ENCODE peak calls at places on chromosome 18, in five cellular contexts. K is neuronal stem cell, Y is mammary epithelial cell, X is prostate gland, W is mesendoderm. O is an unnamed sample. For H3K4me1, the result is how much of the 10 kb centered on the place peaks cover.

GRCh38 chr18:76522551-76522950 is 27.5 kb upstream of the ZNF516 start:
- DNase-seq in X (no peak), Y (no peak), W (no peak), K (no peak), O (no peak)

GRCh38 chr18:8730080-8730827 is 24.9 kb downstream of the MTCL1 start:
- DNase-seq in K (no peak), Y (no peak), X (peak), W (no peak), O (no peak)

GRCh38 chr18:12377556-12378553 is 828 bp upstream of the AFG3L2 start:
- DNase-seq in X (no peak), Y (no peak), K (no peak), W (peak), O (no peak)

GRCh38 chr18:37247499-37248161 is 318.0 kb downstream of the CELF4 start:
- DNase-seq in X (no peak), Y (no peak), K (no peak), W (no peak), O (no peak)

GRCh38 chr18:8673276-8674209 is 31.8 kb upstream of the MTCL1 start:
- DNase-seq in Y (peak), W (no peak), X (no peak), K (no peak), O (no peak)

GRCh38 chr18:52715961-52716360 is 376.0 kb downstream of the DCC start:
- DNase-seq in W (no peak), Y (no peak), K (no peak), X (no peak), O (no peak)

GRCh38 chr18:32042337-32042736 is 23.7 kb downstream of the RNF125 start:
- DNase-seq in K (no peak), Y (no peak), X (no peak), W (no peak), O (no peak)

GRCh38 chr18:56257215-56257614 is 381.2 kb downstream of the TXNL1 start:
- DNase-seq in K (no peak), W (no peak), Y (peak), X (no peak), O (no peak)

GRCh38 chr18:68083776-68084175 is 567.3 kb upstream of the DSEL start:
- DNase-seq in K (no peak), Y (no peak), W (no peak), X (no peak), O (no peak)

GRCh38 chr18:58257461-58257860 is 213.4 kb downstream of the NEDD4L start:
- DNase-seq in W (no peak), X (no peak), Y (no peak), K (no peak), O (no peak)

GRCh38 chr18:60329131-60329530 is 43.4 kb downstream of the MC4R start:
- DNase-seq in K (no peak), X (no peak), W (no peak), Y (no peak), O (no peak)

GRCh38 chr18:14939141-14939540 is 191.2 kb downstream of the ANKRD30B start:
- DNase-seq in Y (no peak), X (no peak), K (no peak), W (no peak), O (no peak)

GRCh38 chr18:55337908-55338521 is 250.0 kb downstream of the TCF4 start:
- DNase-seq in W (no peak), X (no peak), K (no peak), Y (no peak), O (no peak)

GRCh38 chr18:70030728-70031127 is 83.1 kb upstream of the CD226 start:
- DNase-seq in K (no peak), Y (no peak), X (no peak), W (no peak), O (no peak)

GRCh38 chr18:29164993-29165599 is 988.2 kb upstream of the CDH2 start:
- DNase-seq in W (peak), K (no peak), Y (peak), X (no peak), O (no peak)
- H3K4me1 ChIP-seq in W (under half), K (under half), Y (under half), X (under half), O (under half)

GRCh38 chr18:62457830-62458229 is 65.0 kb upstream of the ZCCHC2 start:
- DNase-seq in X (no peak), W (peak), K (no peak), Y (no peak), O (no peak)
- H3K27ac ChIP-seq in X (no peak), W (no peak), K (no peak), Y (no peak), O (no peak)

GRCh38 chr18:59273936-59274928 is 978 bp upstream of the RAX start:
- DNase-seq in K (no peak), Y (no peak), X (no peak), W (peak), O (no peak)

GRCh38 chr18:59271606-59272220 is 1.5 kb downstream of the RAX start:
- DNase-seq in W (no peak), K (no peak), Y (no peak), X (no peak), O (no peak)

GRCh38 chr18:59270689-59271257 is 2.5 kb downstream of the RAX start:
- DNase-seq in W (peak), K (no peak), X (no peak), Y (no peak), O (no peak)

GRCh38 chr18:59272971-59273935 is at the start of gene RAX:
- DNase-seq in K (peak), W (peak), Y (no peak), X (no peak), O (no peak)

GRCh38 chr18:59272221-59272888 is 899 bp downstream of the RAX start:
- DNase-seq in W (no peak), X (no peak), K (no peak), Y (no peak), O (no peak)
- H3K4me3 ChIP-seq in W (no peak), X (no peak), K (no peak), Y (no peak), O (no peak)

GRCh38 chr18:13511961-13512572 is 214.3 kb downstream of the FAM210A start:
- DNase-seq in Y (no peak), K (no peak), X (no peak), W (no peak), O (no peak)
- H3K4me1 ChIP-seq in Y (under half), K (under half), X (under half), W (under half), O (under half)

GRCh38 chr18:48064978-48065600 is 134.6 kb upstream of the SMAD2 start:
- DNase-seq in Y (no peak), K (no peak), W (no peak), X (no peak), O (no peak)
- H3K27ac ChIP-seq in Y (no peak), K (no peak), W (no peak), X (no peak), O (no peak)

DNA sequence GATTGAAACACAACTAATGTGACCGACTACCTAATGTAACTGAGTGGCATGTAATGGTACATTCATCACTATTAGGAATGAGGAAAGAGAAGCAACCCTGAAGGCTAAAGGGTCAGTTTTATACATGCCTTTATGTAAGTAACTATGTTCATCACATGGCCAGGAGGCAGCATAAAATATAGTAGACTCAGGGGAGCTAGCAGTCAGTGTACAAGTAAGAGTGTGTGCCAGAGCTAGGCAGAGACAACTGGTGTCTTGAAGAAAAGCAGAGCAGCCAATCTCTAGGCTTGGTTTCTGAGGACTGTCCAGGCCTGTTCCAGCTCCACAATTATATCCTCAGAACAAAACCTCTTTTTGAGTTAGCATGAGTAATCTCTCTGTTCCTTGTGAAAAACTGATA is 18.1 kb downstream of the SMAD2 start:
- DNase-seq in W (no peak), Y (peak), X (no peak), K (no peak), O (no peak)
- H3K4me3 ChIP-seq in W (no peak), Y (no peak), X (no peak), K (no peak), O (no peak)

GRCh38 chr18:48227206-48227605 is 182.0 kb downstream of the ZBTB7C start:
- DNase-seq in Y (peak), K (no peak), X (no peak), W (no peak), O (no peak)
- H3K4me1 ChIP-seq in Y (under half), K (under half), X (under half), W (under half), O (under half)

GRCh38 chr18:770583-770961 is 41.5 kb downstream of the YES1 start:
- DNase-seq in K (no peak), W (peak), Y (no peak), X (no peak), O (no peak)
- H3K27ac ChIP-seq in K (no peak), W (no peak), Y (no peak), X (no peak), O (no peak)

DNA sequence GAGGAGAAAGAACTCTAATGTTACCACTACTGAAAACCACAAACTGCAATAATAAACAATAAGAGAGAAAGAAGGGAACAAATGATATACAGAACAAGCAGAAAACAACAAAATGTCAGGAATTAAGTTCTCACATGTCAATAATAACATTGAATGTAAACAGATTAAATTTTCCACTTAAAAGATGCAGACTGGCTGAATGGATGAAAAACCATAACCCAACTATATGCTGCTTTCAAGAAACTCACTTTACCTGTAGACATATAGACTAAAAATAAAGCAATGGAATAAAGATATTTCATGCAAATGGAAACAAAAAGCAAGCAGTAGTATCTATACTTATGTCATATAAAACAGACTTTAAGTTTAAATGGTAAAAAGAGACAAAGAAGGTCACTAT is 50.4 kb downstream of the MRO start:
- DNase-seq in X (no peak), W (no peak), K (no peak), Y (no peak), O (no peak)
- H3K4me3 ChIP-seq in X (no peak), W (no peak), K (no peak), Y (no peak), O (no peak)